ENCODE peak calls at places on chromosomes 16 and 17, in five cellular contexts. F, U, G, T and O are unnamed samples.

GRCh38 chr16:67206838-67207115 is 7.8 kb downstream of the ELMO3 start:
- DNase-seq in F (no peak), U (peak; percentile 27), G (no peak), T (peak; percentile 57), O (no peak)

GRCh38 chr16:74563828-74564263 is 43.1 kb downstream of the GLG1 start:
- DNase-seq in F (no peak), U (no peak), G (peak; percentile 21), T (peak; percentile 59), O (no peak)

GRCh38 chr16:17370233-17371013 is 100.3 kb downstream of the XYLT1 start:
- DNase-seq in F (no peak), U (no peak), G (no peak), T (no peak), O (peak; percentile 65)

GRCh38 chr17:37657202-37657601 is 14.0 kb upstream of the DDX52 start:
- DNase-seq in F (no peak), U (no peak), G (no peak), T (no peak), O (no peak)

GRCh38 chr17:56934280-56934679 is 20.4 kb upstream of the TRIM25 start:
- DNase-seq in F (no peak), U (no peak), G (no peak), T (no peak), O (no peak)

GRCh38 chr16:67246945-67247697 is at the start of gene FHOD1:
- DNase-seq in F (peak; percentile 97), U (peak; percentile 99), G (peak; percentile 97), T (peak; percentile 97), O (peak; percentile 99)

GRCh38 chr17:76973040-76973439 is 104.8 kb downstream of the MGAT5B start:
- DNase-seq in F (no peak), U (peak; percentile 30), G (no peak), T (no peak), O (no peak)

GRCh38 chr17:77966476-77966875 is 8.0 kb downstream of the TNRC6C start:
- DNase-seq in F (no peak), U (no peak), G (no peak), T (no peak), O (no peak)

GRCh38 chr17:60127068-60128064 is 22.4 kb upstream of the CA4 start:
- DNase-seq in F (no peak), U (no peak), G (no peak), T (no peak), O (no peak)

GRCh38 chr16:8923199-8923598 is 40.5 kb downstream of the USP7 start:
- DNase-seq in F (no peak), U (no peak), G (no peak), T (no peak), O (no peak)

GRCh38 chr16:83994087-83994486 is 26.0 kb downstream of the NECAB2 start:
- DNase-seq in F (no peak), U (peak; percentile 61), G (no peak), T (peak; percentile 86), O (no peak)

GRCh38 chr17:3004150-3004801 is 59.1 kb downstream of the OR1D5 start:
- DNase-seq in F (peak; percentile 17), U (peak; percentile 99), G (peak; percentile 93), T (peak; percentile 98), O (no peak)

GRCh38 chr16:58507195-58507962 is 7.4 kb downstream of the NDRG4 start:
- DNase-seq in F (no peak), U (no peak), G (no peak), T (no peak), O (no peak)

GRCh38 chr16:12637002-12637401 is 166.7 kb downstream of the CPPED1 start:
- DNase-seq in F (no peak), U (no peak), G (no peak), T (no peak), O (no peak)

GRCh38 chr16:14070555-14070876 is 603 bp upstream of the MRTFB start:
- DNase-seq in F (no peak), U (no peak), G (no peak), T (no peak), O (no peak)

GRCh38 chr17:15914400-15915165 is 30.3 kb upstream of the ADORA2B start:
- DNase-seq in F (no peak), U (no peak), G (no peak), T (peak; percentile 84), O (no peak)

GRCh38 chr17:50199651-50200446 is 1.6 kb downstream of the COL1A1 start:
- DNase-seq in F (peak; percentile 74), U (peak; percentile 90), G (peak; percentile 93), T (no peak), O (no peak)

GRCh38 chr16:69328854-69329316 is 1.5 kb downstream of the PDF start:
- DNase-seq in F (no peak), U (no peak), G (no peak), T (peak; percentile 51), O (no peak)

GRCh38 chr17:75078097-75079022 is 9.4 kb upstream of the SLC16A5 start:
- DNase-seq in F (no peak), U (no peak), G (no peak), T (peak; percentile 92), O (no peak)